ENCODE peak calls at places on chromosomes 11 and 22, in ten cellular contexts. Q is transverse colon, C is heart right ventricle, Z is GM12865, W is HFF-Myc, E is foreskin keratinocyte, S is nephron progenitor cell, B is colonic mucosa, Y is HFFc6, I is GM20000. L is an unnamed sample.

GRCh38 chr11:821513-822371 is 3.0 kb downstream of the PNPLA2 start:
- DNase-seq in Q (no peak), C (peak), Z (no peak), W (no peak), E (no peak), S (no peak), B (no peak), Y (no peak), I (no peak), L (no peak)

GRCh38 chr11:64911689-64912088 is 5.3 kb downstream of the ATG2A start:
- DNase-seq in Q (no peak), C (no peak), Z (no peak), W (no peak), E (no peak), S (no peak), B (no peak), Y (no peak), I (no peak), L (no peak)

GRCh38 chr11:118003021-118003423 is 16.8 kb downstream of the IL10RA start:
- DNase-seq in Q (peak), C (no peak), Z (peak), W (no peak), E (no peak), S (no peak), B (no peak), Y (no peak), I (no peak), L (no peak)

GRCh38 chr11:7197469-7197868 is 54.2 kb upstream of the SYT9 start:
- DNase-seq in Q (no peak), C (no peak), Z (no peak), W (no peak), E (no peak), S (no peak), B (no peak), Y (no peak), I (no peak), L (no peak)

GRCh38 chr11:13896175-13896989 is 66.1 kb upstream of the SPON1 start:
- DNase-seq in Q (no peak), C (no peak), Z (no peak), W (no peak), E (no peak), S (no peak), B (no peak), Y (no peak), I (no peak), L (no peak)

GRCh38 chr11:18749681-18750319 is 23.8 kb upstream of the IGSF22 start:
- DNase-seq in Q (no peak), C (no peak), Z (no peak), W (peak), E (peak), S (no peak), B (no peak), Y (peak), I (no peak), L (no peak)

GRCh38 chr22:37314315-37315046 is 32.2 kb downstream of the CYTH4 start:
- DNase-seq in Q (no peak), C (no peak), Z (peak), W (no peak), E (no peak), S (no peak), B (no peak), Y (no peak), I (no peak), L (peak)

GRCh38 chr11:96306933-96307747 is 35.9 kb downstream of the MAML2 start:
- DNase-seq in Q (peak), C (no peak), Z (no peak), W (peak), E (peak), S (peak), B (peak), Y (peak), I (no peak), L (no peak)

GRCh38 chr22:21938906-21939305 is 13.7 kb downstream of the PPM1F start:
- DNase-seq in Q (no peak), C (no peak), Z (no peak), W (no peak), E (no peak), S (no peak), B (no peak), Y (no peak), I (no peak), L (no peak)

GRCh38 chr11:84714316-84714780 is 912.8 kb downstream of the DLG2 start:
- DNase-seq in Q (peak), C (peak), Z (peak), W (peak), E (peak), S (peak), B (peak), Y (no peak), I (peak), L (peak)

GRCh38 chr11:131868769-131869482 is 498.5 kb downstream of the NTM start:
- DNase-seq in Q (no peak), C (no peak), Z (no peak), W (no peak), E (peak), S (no peak), B (no peak), Y (no peak), I (no peak), L (no peak)

GRCh38 chr11:131865860-131866259 is 495.4 kb downstream of the NTM start:
- DNase-seq in Q (no peak), C (no peak), Z (no peak), W (no peak), E (no peak), S (no peak), B (no peak), Y (no peak), I (no peak), L (no peak)

GRCh38 chr11:131866535-131867400 is 496.4 kb downstream of the NTM start:
- DNase-seq in Q (no peak), C (no peak), Z (no peak), W (no peak), E (no peak), S (no peak), B (no peak), Y (no peak), I (no peak), L (no peak)

GRCh38 chr11:131870305-131870704 is 499.9 kb downstream of the NTM start:
- DNase-seq in Q (no peak), C (no peak), Z (no peak), W (no peak), E (no peak), S (no peak), B (no peak), Y (no peak), I (no peak), L (no peak)

DNA sequence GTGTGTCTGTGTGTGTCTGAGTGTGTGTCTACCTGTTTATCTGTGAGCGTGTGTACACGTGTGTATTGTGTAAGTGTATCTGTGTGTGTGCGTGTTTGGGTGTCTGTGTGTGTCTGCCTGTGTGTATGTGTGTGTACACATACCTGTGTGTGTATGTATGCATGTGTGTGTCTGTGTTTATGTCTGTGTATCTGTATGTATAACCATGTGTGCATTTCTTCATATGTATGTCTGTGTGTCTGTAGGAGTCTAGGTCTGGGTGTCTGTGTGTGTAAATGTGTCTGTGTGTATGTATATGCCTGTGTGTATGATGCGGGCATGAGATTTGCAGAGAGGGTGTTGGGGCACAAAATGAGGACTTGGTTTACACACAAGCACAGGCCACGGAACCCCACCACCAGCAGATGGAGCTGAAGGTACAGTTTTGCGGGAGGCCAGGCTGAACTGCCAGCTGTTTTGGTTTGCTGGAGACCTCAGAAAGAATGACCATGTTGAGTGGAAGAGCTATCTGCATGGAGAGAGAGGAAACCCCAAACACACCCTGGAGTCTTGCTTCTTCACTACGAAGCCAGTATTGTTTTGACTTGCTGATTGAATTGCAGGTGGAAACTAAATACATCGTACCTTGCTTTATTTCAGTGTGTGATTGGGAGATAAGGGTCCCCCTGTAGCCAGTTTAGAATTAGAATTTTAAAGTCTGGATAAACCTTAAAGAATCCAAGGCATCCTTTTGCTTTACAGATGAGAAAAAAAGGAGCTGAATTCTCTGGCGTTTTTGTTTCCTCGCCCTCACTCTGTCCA is 497.2 kb downstream of the NTM start:
- DNase-seq in Q (peak), C (peak), Z (peak), W (peak), E (peak), S (peak), B (peak), Y (peak), I (peak), L (peak)
- TF ChIP-seq CTCF in Q (peak), C (peak), Z (peak), W (peak), E (peak), S (peak), B (peak), Y (peak), I (peak), L (peak)

GRCh38 chr11:131895865-131896264 is 525.5 kb downstream of the NTM start:
- DNase-seq in Q (no peak), C (no peak), Z (no peak), W (no peak), E (no peak), S (no peak), B (no peak), Y (no peak), I (no peak), L (no peak)
- TF ChIP-seq CTCF in Q (no peak), C (no peak), Z (no peak), W (no peak), E (no peak), S (no peak), B (no peak), Y (peak), I (no peak), L (no peak)

GRCh38 chr11:69551963-69552362 is 70.5 kb downstream of the LINC01488 start:
- DNase-seq in Q (no peak), C (no peak), Z (no peak), W (no peak), E (peak), S (no peak), B (no peak), Y (no peak), I (no peak), L (no peak)
- TF ChIP-seq CTCF in Q (no peak), C (no peak), Z (no peak), W (no peak), E (no peak), S (no peak), B (no peak), Y (no peak), I (no peak), L (no peak)

DNA sequence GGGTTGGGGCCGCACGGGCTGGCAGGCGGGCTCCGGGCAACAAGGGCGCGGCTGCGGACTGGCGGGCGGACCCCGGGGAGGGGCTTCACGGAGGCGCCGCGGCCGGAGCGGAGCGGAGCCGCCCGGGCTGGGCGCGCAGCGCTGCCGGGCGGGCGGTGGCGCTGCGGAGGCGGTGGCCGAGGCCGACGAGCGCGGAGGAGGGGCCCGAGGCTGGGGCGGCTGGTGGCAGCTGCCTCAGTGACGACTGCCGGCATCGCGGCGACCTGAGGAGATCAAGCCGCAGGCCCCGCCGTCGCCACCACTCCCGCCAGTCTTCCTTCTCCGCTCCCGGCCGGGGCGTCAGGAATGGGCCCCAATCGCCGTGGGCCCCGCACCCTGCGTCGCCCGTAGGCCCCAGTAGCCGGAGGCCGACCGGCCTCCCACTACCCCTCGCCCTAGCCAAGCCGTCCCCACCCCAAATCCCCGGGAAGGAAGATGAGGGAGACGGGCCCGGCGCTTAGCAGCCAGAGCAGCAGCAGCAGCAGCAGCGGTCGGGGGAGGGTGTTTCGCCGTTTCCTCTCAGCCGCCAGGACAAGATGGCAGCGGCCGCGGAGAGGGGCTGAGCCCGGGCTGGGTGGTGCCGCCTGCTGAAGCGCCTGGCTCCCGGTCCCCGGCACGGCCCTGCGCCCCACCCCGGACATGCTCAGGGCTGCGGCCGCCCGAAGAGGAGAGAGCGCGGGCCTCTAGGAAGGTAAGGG is at the start of gene HIPK3:
- DNase-seq in Q (peak), C (peak), Z (peak), W (no peak), E (peak), S (peak), B (peak), Y (peak), I (peak), L (peak)
- TF ChIP-seq CTCF in Q (peak), C (peak), Z (peak), W (no peak), E (peak), S (no peak), B (no peak), Y (no peak), I (peak), L (peak)

L was measured in GM13977.